ENCODE peak calls at places on chromosomes 12 and 14, in six cellular contexts. One of them, this sample, is unnamed.

GRCh38 chr12:127731657-127732056 is 535.3 kb upstream of the TMEM132C start:
- DNase-seq in GDM1: no peak
- DNase-seq in neural crest cell: no peak
- DNase-seq in CD8-positive, alpha-beta memory T cell: no peak
- DNase-seq in NCI-H1105 treated with DMSO at 0.1 percent for 48 hours: no peak
- DNase-seq in activated CD8-positive, alpha-beta memory T cell treated with anti-CD3 and anti-CD28 coated beads for 48 hours: no peak
- DNase-seq in this sample: no peak

GRCh38 chr14:54566152-54566409 is 847 bp upstream of the SAMD4A start:
- DNase-seq in CD8-positive, alpha-beta memory T cell: no peak
- DNase-seq in activated CD8-positive, alpha-beta memory T cell treated with anti-CD3 and anti-CD28 coated beads for 48 hours: no peak
- DNase-seq in GDM1: no peak
- DNase-seq in neural crest cell: peak; percentile 15
- DNase-seq in NCI-H1105 treated with DMSO at 0.1 percent for 48 hours: no peak
- DNase-seq in this sample: no peak

GRCh38 chr12:96401061-96401871 is 1.0 kb upstream of the CDK17 start:
- DNase-seq in GDM1: no peak
- DNase-seq in activated CD8-positive, alpha-beta memory T cell treated with anti-CD3 and anti-CD28 coated beads for 48 hours: no peak
- DNase-seq in NCI-H1105 treated with DMSO at 0.1 percent for 48 hours: peak; percentile 40
- DNase-seq in CD8-positive, alpha-beta memory T cell: peak; percentile 16
- DNase-seq in neural crest cell: no peak
- DNase-seq in this sample: peak; percentile 31

GRCh38 chr14:68563256-68564131 is 229.4 kb downstream of the ZFP36L1 start:
- DNase-seq in GDM1: peak; percentile 32
- DNase-seq in activated CD8-positive, alpha-beta memory T cell treated with anti-CD3 and anti-CD28 coated beads for 48 hours: no peak
- DNase-seq in NCI-H1105 treated with DMSO at 0.1 percent for 48 hours: no peak
- DNase-seq in neural crest cell: no peak
- DNase-seq in CD8-positive, alpha-beta memory T cell: no peak
- DNase-seq in this sample: no peak

GRCh38 chr14:99559286-99559990 is 44.6 kb downstream of the CCDC85C start:
- DNase-seq in NCI-H1105 treated with DMSO at 0.1 percent for 48 hours: no peak
- DNase-seq in GDM1: no peak
- DNase-seq in activated CD8-positive, alpha-beta memory T cell treated with anti-CD3 and anti-CD28 coated beads for 48 hours: no peak
- DNase-seq in neural crest cell: no peak
- DNase-seq in CD8-positive, alpha-beta memory T cell: no peak
- DNase-seq in this sample: no peak

GRCh38 chr12:12331244-12331771 is 18.7 kb downstream of the MANSC1 start:
- DNase-seq in NCI-H1105 treated with DMSO at 0.1 percent for 48 hours: no peak
- DNase-seq in GDM1: no peak
- DNase-seq in CD8-positive, alpha-beta memory T cell: no peak
- DNase-seq in activated CD8-positive, alpha-beta memory T cell treated with anti-CD3 and anti-CD28 coated beads for 48 hours: no peak
- DNase-seq in neural crest cell: no peak
- DNase-seq in this sample: no peak

GRCh38 chr14:51328942-51329350 is 88.9 kb downstream of the TMX1 start:
- DNase-seq in activated CD8-positive, alpha-beta memory T cell treated with anti-CD3 and anti-CD28 coated beads for 48 hours: no peak
- DNase-seq in CD8-positive, alpha-beta memory T cell: no peak
- DNase-seq in neural crest cell: no peak
- DNase-seq in GDM1: no peak
- DNase-seq in NCI-H1105 treated with DMSO at 0.1 percent for 48 hours: no peak
- DNase-seq in this sample: no peak

GRCh38 chr12:67911293-67911637 is 78.0 kb upstream of the IFNG-AS1 start:
- DNase-seq in NCI-H1105 treated with DMSO at 0.1 percent for 48 hours: no peak
- DNase-seq in CD8-positive, alpha-beta memory T cell: no peak
- DNase-seq in neural crest cell: no peak
- DNase-seq in activated CD8-positive, alpha-beta memory T cell treated with anti-CD3 and anti-CD28 coated beads for 48 hours: no peak
- DNase-seq in GDM1: no peak
- DNase-seq in this sample: no peak

GRCh38 chr12:111488271-111488670 is 82.5 kb downstream of the SH2B3 start:
- DNase-seq in activated CD8-positive, alpha-beta memory T cell treated with anti-CD3 and anti-CD28 coated beads for 48 hours: no peak
- DNase-seq in GDM1: no peak
- DNase-seq in neural crest cell: no peak
- DNase-seq in NCI-H1105 treated with DMSO at 0.1 percent for 48 hours: no peak
- DNase-seq in CD8-positive, alpha-beta memory T cell: no peak
- DNase-seq in this sample: no peak

GRCh38 chr14:75334191-75335051 is 55.8 kb downstream of the FOS start:
- DNase-seq in CD8-positive, alpha-beta memory T cell: peak; percentile 27
- DNase-seq in NCI-H1105 treated with DMSO at 0.1 percent for 48 hours: no peak
- DNase-seq in activated CD8-positive, alpha-beta memory T cell treated with anti-CD3 and anti-CD28 coated beads for 48 hours: no peak
- DNase-seq in neural crest cell: no peak
- DNase-seq in GDM1: peak; percentile 86
- DNase-seq in this sample: peak; percentile 56

This sample was measured in effector memory CD8-positive, alpha-beta T cell.